ENCODE peak calls at places on chromosomes 1 and 21, in six cellular contexts. One of them, this sample, is unnamed.

GRCh38 chr1:113388017-113388620 is 2.2 kb upstream of the MAGI3 start:
- DNase-seq in IMR-90: peak; percentile 21
- DNase-seq in H9: no peak
- DNase-seq in H1: no peak
- DNase-seq in neuronal stem cell: no peak
- DNase-seq in trophoblast cell: peak; percentile 46
- DNase-seq in this sample: no peak

GRCh38 chr1:10761503-10762152 is 34.8 kb downstream of the CASZ1 start:
- DNase-seq in IMR-90: no peak
- DNase-seq in trophoblast cell: peak; percentile 60
- DNase-seq in neuronal stem cell: no peak
- DNase-seq in H9: no peak
- DNase-seq in H1: no peak
- DNase-seq in this sample: peak; percentile 41

GRCh38 chr1:44619261-44619900 is 54.9 kb downstream of the TMEM53 start:
- DNase-seq in trophoblast cell: no peak
- DNase-seq in IMR-90: peak; percentile 49
- DNase-seq in H1: no peak
- DNase-seq in H9: no peak
- DNase-seq in neuronal stem cell: no peak
- DNase-seq in this sample: no peak

GRCh38 chr1:214514032-214514818 is 37.2 kb downstream of the PTPN14 start:
- DNase-seq in H1: no peak
- DNase-seq in neuronal stem cell: no peak
- DNase-seq in trophoblast cell: no peak
- DNase-seq in H9: no peak
- DNase-seq in IMR-90: peak; percentile 80
- DNase-seq in this sample: peak; percentile 75

GRCh38 chr1:185317034-185317885 is at the start of gene IVNS1ABP:
- DNase-seq in H9: peak; percentile 99
- DNase-seq in IMR-90: peak; percentile 87
- DNase-seq in trophoblast cell: peak; percentile 95
- DNase-seq in neuronal stem cell: peak; percentile 93
- DNase-seq in H1: peak; percentile 88
- DNase-seq in this sample: peak; percentile 91

GRCh38 chr1:30911061-30911954 is 2.8 kb upstream of the SDC3 start:
- DNase-seq in H9: peak; percentile 90
- DNase-seq in H1: peak; percentile 86
- DNase-seq in IMR-90: peak; percentile 78
- DNase-seq in neuronal stem cell: peak; percentile 81
- DNase-seq in trophoblast cell: peak; percentile 84
- DNase-seq in this sample: peak; percentile 86

GRCh38 chr1:21703318-21703963 is 34.3 kb upstream of the RAP1GAP start:
- DNase-seq in trophoblast cell: peak; percentile 25
- DNase-seq in neuronal stem cell: no peak
- DNase-seq in H1: no peak
- DNase-seq in IMR-90: peak; percentile 88
- DNase-seq in H9: no peak
- DNase-seq in this sample: peak; percentile 62

GRCh38 chr1:229596961-229597699 is 28.8 kb downstream of the TAF5L start:
- DNase-seq in H1: no peak
- DNase-seq in trophoblast cell: peak; percentile 23
- DNase-seq in H9: no peak
- DNase-seq in neuronal stem cell: no peak
- DNase-seq in IMR-90: peak; percentile 84
- DNase-seq in this sample: peak; percentile 91

GRCh38 chr1:209937996-209938959 is at the start of gene SYT14:
- DNase-seq in IMR-90: peak; percentile 25
- DNase-seq in H1: peak; percentile 85
- DNase-seq in H9: peak; percentile 84
- DNase-seq in neuronal stem cell: peak; percentile 80
- DNase-seq in trophoblast cell: peak; percentile 2
- DNase-seq in this sample: peak; percentile 38

GRCh38 chr1:6612641-6613360 is 730 bp upstream of the PHF13 start:
- DNase-seq in neuronal stem cell: no peak
- DNase-seq in trophoblast cell: peak; percentile 93
- DNase-seq in H1: no peak
- DNase-seq in H9: no peak
- DNase-seq in IMR-90: peak; percentile 39
- DNase-seq in this sample: peak; percentile 71

GRCh38 chr21:28083350-28083749 is 909.3 kb downstream of the LTN1 start:
- DNase-seq in H1: no peak
- DNase-seq in neuronal stem cell: no peak
- DNase-seq in trophoblast cell: no peak
- DNase-seq in IMR-90: no peak
- DNase-seq in H9: no peak
- DNase-seq in this sample: no peak

GRCh38 chr1:240139511-240139910 is 47.8 kb downstream of the FMN2 start:
- DNase-seq in IMR-90: no peak
- DNase-seq in H1: no peak
- DNase-seq in trophoblast cell: no peak
- DNase-seq in H9: no peak
- DNase-seq in neuronal stem cell: no peak
- DNase-seq in this sample: no peak

GRCh38 chr1:96306809-96307208 is 414.8 kb upstream of the PTBP2 start:
- DNase-seq in H9: no peak
- DNase-seq in H1: no peak
- DNase-seq in IMR-90: peak; percentile 71
- DNase-seq in neuronal stem cell: no peak
- DNase-seq in trophoblast cell: no peak
- DNase-seq in this sample: peak; percentile 24

GRCh38 chr1:195569934-195570333 is 1038.3 kb downstream of the KCNT2 start:
- DNase-seq in H9: no peak
- DNase-seq in H1: no peak
- DNase-seq in trophoblast cell: no peak
- DNase-seq in neuronal stem cell: no peak
- DNase-seq in IMR-90: peak; percentile 57
- DNase-seq in this sample: no peak
- H2AFZ ChIP-seq in H9: no peak overlapping the region
- H2AFZ ChIP-seq in H1: no peak overlapping the region
- H2AFZ ChIP-seq in trophoblast cell: no peak overlapping the region
- H2AFZ ChIP-seq in neuronal stem cell: no peak overlapping the region
- H2AFZ ChIP-seq in IMR-90: no peak overlapping the region
- H2AFZ ChIP-seq in this sample: no peak overlapping the region

GRCh38 chr21:44466996-44467858 is 11.9 kb downstream of the LRRC3 start:
- DNase-seq in neuronal stem cell: no peak
- DNase-seq in H9: no peak
- DNase-seq in trophoblast cell: no peak
- DNase-seq in H1: no peak
- DNase-seq in IMR-90: no peak
- DNase-seq in this sample: no peak
- H2AK5ac ChIP-seq in neuronal stem cell: peak overlapping the region; percentile 33
- H2AK5ac ChIP-seq in H9: no peak overlapping the region
- H2AK5ac ChIP-seq in trophoblast cell: no peak overlapping the region
- H2AK5ac ChIP-seq in H1: no peak overlapping the region
- H2AK5ac ChIP-seq in IMR-90: no peak overlapping the region
- H2AK5ac ChIP-seq in this sample: no peak overlapping the region

GRCh38 chr1:188665477-188665876 is 1812.2 kb downstream of the BRINP3 start:
- DNase-seq in IMR-90: no peak
- DNase-seq in trophoblast cell: no peak
- DNase-seq in H9: no peak
- DNase-seq in H1: no peak
- DNase-seq in neuronal stem cell: no peak
- DNase-seq in this sample: no peak
- H4K91ac ChIP-seq in IMR-90: no peak overlapping the region
- H4K91ac ChIP-seq in trophoblast cell: no peak overlapping the region
- H4K91ac ChIP-seq in H9: no peak overlapping the region
- H4K91ac ChIP-seq in H1: no peak overlapping the region
- H4K91ac ChIP-seq in neuronal stem cell: no peak overlapping the region
- H4K91ac ChIP-seq in this sample: no peak overlapping the region

GRCh38 chr1:38677756-38678155 is 181.8 kb downstream of the RRAGC start:
- DNase-seq in H9: no peak
- DNase-seq in trophoblast cell: no peak
- DNase-seq in H1: no peak
- DNase-seq in IMR-90: no peak
- DNase-seq in neuronal stem cell: no peak
- DNase-seq in this sample: no peak
- H2AFZ ChIP-seq in H9: no peak overlapping the region
- H2AFZ ChIP-seq in trophoblast cell: no peak overlapping the region
- H2AFZ ChIP-seq in H1: no peak overlapping the region
- H2AFZ ChIP-seq in IMR-90: no peak overlapping the region
- H2AFZ ChIP-seq in neuronal stem cell: no peak overlapping the region
- H2AFZ ChIP-seq in this sample: no peak overlapping the region

This sample was measured in mesenchymal stem cell.